ENCODE peak calls at places on chromosomes 4 and X, in eight cellular contexts. S is iris pigment epithelial cell; O is glutamatergic neuron; C is iPS-NIHi11; E is T-helper 2 cell; R is AG10803; B is CD8-positive, alpha-beta T cell; U is HAP-1. F is an unnamed sample.

GRCh38 chrX:13965531-13965930 is 64.2 kb downstream of the GEMIN8 start:
- DNase-seq in E (no peak), S (no peak), O (no peak), C (peak), U (no peak), B (no peak), R (no peak), F (no peak)

GRCh38 chr4:26321326-26322276 is 787 bp downstream of the RBPJ start:
- DNase-seq in C (peak), B (peak), R (peak), O (peak), S (peak), U (peak), E (peak), F (no peak)

GRCh38 chr4:1469596-1470392 is 63.6 kb upstream of the NKX1-1 start:
- DNase-seq in C (no peak), S (no peak), B (no peak), E (no peak), O (peak), R (no peak), U (no peak), F (no peak)

GRCh38 chrX:148499638-148500427 is 584 bp upstream of the AFF2 start:
- DNase-seq in S (no peak), R (no peak), C (no peak), U (no peak), B (no peak), E (no peak), O (no peak), F (no peak)

GRCh38 chrX:154378059-154378798 is 866 bp upstream of the EMD start:
- DNase-seq in C (no peak), R (peak), E (peak), U (no peak), B (peak), S (no peak), O (peak), F (no peak)

GRCh38 chr4:183588169-183588675 is 70.8 kb downstream of the RWDD4 start:
- DNase-seq in S (peak), B (no peak), U (peak), C (no peak), R (peak), O (no peak), E (no peak), F (no peak)

GRCh38 chrX:16119353-16120220 is 3.8 kb upstream of the GRPR start:
- DNase-seq in S (no peak), B (no peak), R (no peak), U (no peak), C (no peak), E (peak), O (no peak), F (no peak)

GRCh38 chr4:74112399-74113090 is 13.6 kb upstream of the CXCL2 start:
- DNase-seq in U (no peak), E (no peak), B (no peak), R (peak), C (no peak), S (no peak), O (no peak), F (no peak)

GRCh38 chr4:2393353-2394270 is 24.8 kb downstream of the ZFYVE28 start:
- DNase-seq in O (no peak), U (no peak), S (no peak), E (no peak), B (no peak), R (no peak), C (peak), F (no peak)

GRCh38 chrX:39302838-39303237 is 501.6 kb downstream of the MID1IP1 start:
- DNase-seq in O (no peak), E (no peak), C (no peak), R (no peak), B (no peak), S (no peak), U (no peak), F (no peak)

GRCh38 chrX:48966796-48967579 is 4.7 kb downstream of the KCND1 start:
- DNase-seq in E (no peak), U (no peak), R (peak), B (no peak), O (no peak), C (no peak), S (peak), F (no peak)

GRCh38 chr4:152678841-152679240 is 956 bp downstream of the TMEM154 start:
- DNase-seq in E (peak), S (no peak), C (peak), U (no peak), R (no peak), B (no peak), O (no peak), F (no peak)

F was measured in NT2/D1.